ENCODE peak calls at places on chromosomes 12 and 14, in four cellular contexts. J is HL-60, T is SK-N-SH, O is MM.1S. F is an unnamed sample.
A peak's percentile ranks its signal among the peaks of the same experiment; 100 is the strongest.

GRCh38 chr12:106245767-106246166 is 2.1 kb downstream of the CKAP4 start:
- DNase-seq in J (no peak), T (no peak), O (no peak), F (no peak)

GRCh38 chr14:89660183-89660582 is 243.2 kb upstream of the FOXN3 start:
- DNase-seq in J (no peak), T (peak; percentile 55), O (peak; percentile 16), F (no peak)

GRCh38 chr14:73467377-73467776 is 9.0 kb upstream of the NUMB start:
- DNase-seq in J (no peak), T (no peak), O (no peak), F (peak; percentile 17)

GRCh38 chr12:108629824-108630476 is 3.7 kb downstream of the SELPLG start:
- DNase-seq in J (peak; percentile 54), T (no peak), O (peak; percentile 44), F (no peak)

GRCh38 chr12:131136539-131136872 is 182.8 kb downstream of the ADGRD1 start:
- DNase-seq in J (no peak), T (no peak), O (no peak), F (no peak)

GRCh38 chr14:47541652-47542051 is 133.8 kb downstream of the MDGA2 start:
- DNase-seq in J (no peak), T (no peak), O (no peak), F (no peak)

GRCh38 chr12:116456307-116456641 is 102.9 kb upstream of the MAP1LC3B2 start:
- DNase-seq in J (no peak), T (no peak), O (no peak), F (no peak)

GRCh38 chr14:38527502-38527878 is 271.6 kb upstream of the CLEC14A start:
- DNase-seq in J (no peak), T (no peak), O (no peak), F (no peak)

GRCh38 chr12:130201037-130201436 is 38.8 kb downstream of the FZD10 start:
- DNase-seq in J (no peak), T (no peak), O (no peak), F (no peak)

GRCh38 chr12:60174914-60175313 is 579.1 kb downstream of the SLC16A7 start:
- DNase-seq in J (no peak), T (no peak), O (no peak), F (no peak)

GRCh38 chr14:72518809-72519377 is 375.0 kb downstream of the DPF3 start:
- DNase-seq in J (no peak), T (no peak), O (peak; percentile 79), F (no peak)

GRCh38 chr12:93748672-93749403 is 71.7 kb downstream of the CRADD start:
- DNase-seq in J (no peak), T (no peak), O (no peak), F (no peak)

GRCh38 chr12:32533971-32534590 is 134.7 kb downstream of the FGD4 start:
- DNase-seq in J (peak; percentile 66), T (peak; percentile 36), O (peak; percentile 89), F (peak; percentile 35)

GRCh38 chr12:65881965-65882413 is 57.7 kb downstream of the HMGA2 start:
- DNase-seq in J (peak; percentile 59), T (no peak), O (no peak), F (no peak)

GRCh38 chr12:84694111-84694510 is 218.5 kb downstream of the SLC6A15 start:
- DNase-seq in J (no peak), T (no peak), O (no peak), F (no peak)

GRCh38 chr14:76261371-76261811 is 109.7 kb downstream of the GPATCH2L start:
- DNase-seq in J (no peak), T (no peak), O (no peak), F (no peak)

GRCh38 chr12:54029529-54030441 is 1.5 kb downstream of the HOXC6 start:
- DNase-seq in J (no peak), T (no peak), O (no peak), F (no peak)

GRCh38 chr12:23204933-23205778 is 580.2 kb downstream of the ETNK1 start:
- DNase-seq in J (peak; percentile 2), T (peak; percentile 43), O (peak; percentile 76), F (peak; percentile 11)

GRCh38 chr12:62044450-62044849 is 215.8 kb upstream of the USP15 start:
- DNase-seq in J (no peak), T (no peak), O (no peak), F (no peak)

GRCh38 chr12:31245822-31246469 is 80.0 kb downstream of the SINHCAF start:
- DNase-seq in J (no peak), T (no peak), O (peak; percentile 27), F (no peak)

GRCh38 chr12:68482660-68483059 is 128.0 kb upstream of the RAP1B start:
- DNase-seq in J (no peak), T (no peak), O (peak; percentile 96), F (no peak)

GRCh38 chr14:53306267-53306721 is 153.2 kb upstream of the DDHD1 start:
- DNase-seq in J (peak; percentile 32), T (peak; percentile 44), O (peak; percentile 18), F (peak; percentile 54)

GRCh38 chr12:48794870-48795269 is 6.0 kb upstream of the ADCY6 start:
- DNase-seq in J (no peak), T (no peak), O (peak; percentile 19), F (no peak)

GRCh38 chr12:19121449-19122018 is 8.0 kb upstream of the PLEKHA5 start:
- DNase-seq in J (no peak), T (no peak), O (no peak), F (no peak)

GRCh38 chr12:68400231-68400829 is 68.2 kb upstream of the MDM1 start:
- DNase-seq in J (no peak), T (no peak), O (no peak), F (no peak)

GRCh38 chr14:34711169-34711568 is 3.2 kb downstream of the CFL2 start:
- DNase-seq in J (no peak), T (peak; percentile 59), O (peak; percentile 74), F (peak; percentile 41)

GRCh38 chr14:71521736-71522135 is 410.5 kb upstream of the RGS6 start:
- DNase-seq in J (no peak), T (no peak), O (no peak), F (no peak)

GRCh38 chr12:75816892-75817291 is 214.7 kb downstream of the PHLDA1 start:
- DNase-seq in J (no peak), T (no peak), O (peak; percentile 64), F (peak; percentile 26)

GRCh38 chr12:124993568-124994434 is at the start of gene BRI3BP:
- DNase-seq in J (peak; percentile 65), T (peak; percentile 91), O (peak; percentile 56), F (peak; percentile 75)

GRCh38 chr12:12503384-12504078 is 59.1 kb downstream of the DUSP16 start:
- DNase-seq in J (no peak), T (no peak), O (no peak), F (no peak)

GRCh38 chr14:75283162-75283883 is 4.7 kb downstream of the FOS start:
- DNase-seq in J (peak; percentile 62), T (no peak), O (no peak), F (no peak)

GRCh38 chr12:29396774-29397173 is 15.8 kb upstream of the ERGIC2 start:
- DNase-seq in J (no peak), T (no peak), O (no peak), F (no peak)

GRCh38 chr14:106269451-106270204 is 743.2 kb downstream of the TMEM121 start:
- DNase-seq in J (no peak), T (no peak), O (no peak), F (no peak)

GRCh38 chr14:106268013-106268727 is 741.8 kb downstream of the TMEM121 start:
- DNase-seq in J (peak; percentile 49), T (peak; percentile 26), O (no peak), F (peak; percentile 74)

GRCh38 chr14:106269029-106269428 is 742.6 kb downstream of the TMEM121 start:
- DNase-seq in J (no peak), T (no peak), O (no peak), F (no peak)
- H3K27me3 ChIP-seq in J (peaks cover 4% of the 10 kb centered on the region), T (peaks cover 9% of the 10 kb centered on the region), O (no peaks in the 10 kb centered on the region), F (peaks cover 67% of the 10 kb centered on the region)

GRCh38 chr14:37027188-37027824 is 145.1 kb downstream of the SLC25A21 start:
- DNase-seq in J (peak; percentile 54), T (no peak), O (no peak), F (no peak)
- H3K27me3 ChIP-seq in J (no peaks in the 10 kb centered on the region), T (no peaks in the 10 kb centered on the region), O (no peaks in the 10 kb centered on the region), F (peaks cover 8% of the 10 kb centered on the region)

DNA sequence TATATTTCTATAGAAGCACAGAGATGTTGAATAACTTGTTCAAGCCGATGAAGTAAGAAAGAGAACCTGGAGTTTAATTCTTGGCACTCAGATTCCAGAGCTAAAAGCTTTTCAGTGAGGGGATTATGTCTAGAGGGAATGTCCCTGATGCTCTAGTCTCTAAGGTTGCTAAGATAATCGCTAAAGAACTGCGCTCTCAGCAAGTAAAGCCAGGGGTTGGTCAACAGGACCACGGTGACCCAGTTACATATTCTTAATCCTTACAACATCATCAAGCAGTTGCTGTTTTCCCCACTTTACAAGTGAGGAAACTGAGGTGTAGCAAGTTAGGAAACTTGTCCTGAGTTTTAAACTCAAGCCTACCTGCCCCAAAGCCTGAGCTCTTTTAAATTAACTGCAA is 110.8 kb downstream of the DAD1 start:
- DNase-seq in J (no peak), T (no peak), O (no peak), F (no peak)
- H3K27me3 ChIP-seq in J (no peaks in the 10 kb centered on the region), T (peaks cover 5% of the 10 kb centered on the region), O (no peaks in the 10 kb centered on the region), F (no peaks in the 10 kb centered on the region)

DNA sequence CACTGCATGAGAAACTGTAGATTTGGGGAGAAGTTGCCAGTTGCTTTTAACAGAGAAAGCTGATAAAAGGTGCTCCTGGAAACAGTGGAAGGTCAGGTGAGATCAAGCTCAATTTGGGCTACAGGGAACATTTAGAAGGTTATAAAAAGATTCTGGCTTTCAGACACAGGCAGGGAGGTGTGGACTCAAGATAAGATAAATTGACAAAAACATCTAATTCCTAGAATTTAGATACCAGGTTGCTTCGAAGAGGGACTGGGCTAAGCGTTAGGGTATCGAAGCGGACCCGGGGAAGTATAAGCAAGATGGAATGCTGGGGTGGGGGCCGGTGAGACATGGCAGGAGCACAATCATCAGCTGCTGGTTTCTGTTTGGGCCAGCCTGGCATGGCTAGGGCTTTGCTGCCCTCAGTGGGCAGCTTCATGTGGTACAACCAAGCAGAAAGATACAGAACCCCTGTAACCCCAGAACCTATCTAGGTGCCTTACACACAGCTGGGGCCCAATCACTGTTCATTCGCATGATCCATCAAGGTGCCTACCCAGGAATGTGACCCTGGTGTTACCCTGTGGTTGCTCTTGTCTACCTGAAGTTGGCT is 15.0 kb upstream of the CELA1 start:
- DNase-seq in J (no peak), T (no peak), O (no peak), F (no peak)
- H3K27me3 ChIP-seq in J (no peaks in the 10 kb centered on the region), T (no peaks in the 10 kb centered on the region), O (no peaks in the 10 kb centered on the region), F (no peaks in the 10 kb centered on the region)